ENCODE peak calls at places on chromosome 15, in seven cellular contexts. L, F, H, W, B, U and I are unnamed samples.

GRCh38 chr15:45795487-45796069 is 160.7 kb downstream of the SQOR start:
- DNase-seq in U (peak; percentile 24), F (no peak), W (peak; percentile 23), L (no peak), B (peak; percentile 30), H (no peak), I (peak; percentile 70)

GRCh38 chr15:55587321-55588069 is 650 bp downstream of the PYGO1 start:
- DNase-seq in L (no peak), H (no peak), F (no peak), B (peak; percentile 53), W (peak; percentile 72), U (peak; percentile 75), I (peak; percentile 59)

GRCh38 chr15:45378149-45378912 is at the start of gene GATM:
- DNase-seq in H (peak; percentile 88), B (peak; percentile 78), L (peak; percentile 51), U (peak; percentile 91), W (peak; percentile 89), F (peak; percentile 66), I (peak; percentile 76)

GRCh38 chr15:68829068-68829467 is 8.4 kb upstream of the ANP32A start:
- DNase-seq in W (peak; percentile 38), H (no peak), L (no peak), F (no peak), B (peak; percentile 31), U (no peak), I (no peak)

GRCh38 chr15:50880651-50881114 is 27.8 kb upstream of the AP4E1 start:
- DNase-seq in H (no peak), W (peak; percentile 65), U (peak; percentile 81), B (peak; percentile 92), L (no peak), F (peak; percentile 54), I (no peak)

GRCh38 chr15:69414702-69415161 is 583 bp downstream of the KIF23 start:
- DNase-seq in H (peak; percentile 72), W (peak; percentile 91), F (no peak), B (peak; percentile 89), U (peak; percentile 93), L (no peak), I (peak; percentile 24)

GRCh38 chr15:72751751-72752455 is 31.7 kb downstream of the ADPGK start:
- DNase-seq in W (no peak), U (no peak), F (no peak), B (no peak), L (no peak), H (peak; percentile 71), I (no peak)

GRCh38 chr15:43440721-43441281 is 52.2 kb downstream of the TP53BP1 start:
- DNase-seq in U (peak; percentile 98), L (no peak), F (peak; percentile 12), H (peak; percentile 48), W (peak; percentile 97), B (peak; percentile 98), I (peak; percentile 29)

GRCh38 chr15:88704791-88705768 is 66.3 kb downstream of the ISG20 start:
- DNase-seq in B (peak; percentile 58), L (peak; percentile 51), W (peak; percentile 29), H (peak; percentile 89), U (peak; percentile 81), F (no peak), I (peak; percentile 24)

GRCh38 chr15:80476036-80476435 is 71.9 kb downstream of the ARNT2 start:
- DNase-seq in W (no peak), B (no peak), F (no peak), L (no peak), U (no peak), H (no peak), I (no peak)

GRCh38 chr15:47876986-47877385 is 159.7 kb downstream of the SEMA6D start:
- DNase-seq in W (no peak), B (no peak), L (no peak), U (no peak), H (no peak), F (no peak), I (no peak)
- H3K9me3 ChIP-seq in W (no peaks in the 10 kb centered on the region), B (no peaks in the 10 kb centered on the region), L (no peaks in the 10 kb centered on the region), U (no peaks in the 10 kb centered on the region), H (no peaks in the 10 kb centered on the region), F (no peaks in the 10 kb centered on the region), I (no peaks in the 10 kb centered on the region)

GRCh38 chr15:90035095-90035834 is 34.1 kb downstream of the ZNF710 start:
- DNase-seq in L (no peak), U (no peak), H (peak; percentile 88), F (no peak), W (peak; percentile 81), B (peak; percentile 17), I (no peak)
- H3K4me1 ChIP-seq in L (peaks cover 46% of the 10 kb centered on the region), U (peaks cover 36% of the 10 kb centered on the region), H (no peaks in the 10 kb centered on the region), F (peaks cover 71% of the 10 kb centered on the region), W (peaks cover 43% of the 10 kb centered on the region), B (peaks cover 32% of the 10 kb centered on the region), I (peaks cover 41% of the 10 kb centered on the region)

DNA sequence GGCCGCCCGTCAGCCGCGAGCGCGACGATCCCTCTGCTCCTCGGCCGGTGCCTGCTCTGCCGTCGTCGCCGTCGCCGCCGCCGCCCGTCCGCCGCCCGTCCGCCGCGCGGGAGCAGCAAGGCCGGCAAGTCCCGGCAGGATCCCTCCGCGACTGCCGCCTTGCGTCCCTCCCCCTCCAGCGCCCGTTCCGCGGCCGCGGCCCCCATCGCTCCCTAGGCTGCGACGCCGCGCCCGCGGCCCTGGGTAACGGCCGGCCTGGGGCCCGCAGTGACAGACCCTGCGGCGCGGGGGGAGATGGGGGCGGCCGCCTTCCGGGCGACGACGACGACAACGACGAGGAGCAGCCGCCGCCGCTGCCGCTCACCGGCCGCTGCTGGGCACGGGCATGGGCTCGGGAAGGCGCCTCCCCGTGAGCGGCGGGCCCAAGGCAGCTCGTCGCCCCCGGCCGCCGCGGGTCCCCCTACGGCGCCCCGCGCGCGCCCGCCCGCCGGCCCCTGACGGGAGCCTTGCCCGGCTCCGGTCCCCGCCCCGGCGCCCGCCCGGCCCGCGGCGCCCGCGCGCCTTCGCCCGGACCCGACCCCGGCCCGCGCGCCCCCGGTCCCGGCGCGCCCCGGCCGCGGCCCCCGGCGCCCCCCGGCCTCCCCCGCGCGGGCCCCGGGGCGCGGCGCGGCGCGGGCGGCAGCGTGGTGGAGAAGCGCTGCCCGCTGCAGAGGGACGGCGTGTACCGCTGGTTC is 177.5 kb downstream of the OR4M2 start:
- DNase-seq in F (no peak), U (no peak), L (no peak), H (no peak), W (no peak), B (no peak), I (no peak)
- H3K9me3 ChIP-seq in F (no peaks in the 10 kb centered on the region), U (no peaks in the 10 kb centered on the region), L (peaks cover 12% of the 10 kb centered on the region), H (no peaks in the 10 kb centered on the region), W (no peaks in the 10 kb centered on the region), B (peaks cover 3% of the 10 kb centered on the region), I (peaks cover 9% of the 10 kb centered on the region)

GRCh38 chr15:90062729-90063684 is 39.3 kb downstream of the IDH2 start:
- DNase-seq in H (peak; percentile 69), B (no peak), U (no peak), W (no peak), F (no peak), L (no peak), I (no peak)
- H3K4me1 ChIP-seq in H (no peaks in the 10 kb centered on the region), B (no peaks in the 10 kb centered on the region), U (peaks cover 5% of the 10 kb centered on the region), W (peaks cover 42% of the 10 kb centered on the region), F (peaks cover 56% of the 10 kb centered on the region), L (peaks cover 59% of the 10 kb centered on the region), I (peaks cover 37% of the 10 kb centered on the region)

DNA sequence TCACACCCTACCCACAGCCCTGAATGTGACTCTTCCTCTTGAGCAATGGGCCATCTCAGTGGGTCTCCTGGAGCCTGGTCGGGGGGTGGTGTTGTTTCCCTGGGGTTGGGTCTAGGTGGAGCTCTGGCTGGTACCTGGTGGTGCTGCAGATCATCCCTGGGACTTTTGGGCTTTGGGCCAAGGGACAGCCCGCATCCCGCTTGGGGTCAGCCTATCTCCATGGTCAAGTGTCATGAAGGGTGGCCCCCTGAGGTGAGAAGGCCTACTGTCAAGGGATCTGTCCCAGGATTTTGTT is 202.0 kb downstream of the UBE3A start:
- DNase-seq in H (peak; percentile 17), U (no peak), B (no peak), F (no peak), L (no peak), W (no peak), I (no peak)
- H3K9me3 ChIP-seq in H (no peaks in the 10 kb centered on the region), U (no peaks in the 10 kb centered on the region), B (no peaks in the 10 kb centered on the region), F (no peaks in the 10 kb centered on the region), L (peaks cover 98% of the 10 kb centered on the region), W (no peaks in the 10 kb centered on the region), I (no peaks in the 10 kb centered on the region)